ENCODE peak calls at places on chromosomes 16 and 17, in five cellular contexts. S is iPS DF 6.9, C is psoas muscle, L is uterus, R is heart left ventricle. M is an unnamed sample.

GRCh38 chr17:51079049-51079448 is 41.6 kb downstream of the SPAG9 start:
- DNase-seq in S (no peak), C (no peak), L (no peak), R (no peak), M (no peak)

GRCh38 chr17:41860254-41860931 is 4.8 kb downstream of the KLHL11 start:
- DNase-seq in S (no peak), C (no peak), L (no peak), R (no peak), M (no peak)

GRCh38 chr17:78132086-78132676 is 1.6 kb downstream of the TMC8 start:
- DNase-seq in S (no peak), C (no peak), L (no peak), R (peak; percentile 59), M (peak; percentile 62)

GRCh38 chr16:24834459-24835335 is 11.1 kb upstream of the SLC5A11 start:
- DNase-seq in S (no peak), C (no peak), L (no peak), R (no peak), M (peak; percentile 58)

GRCh38 chr16:48206594-48207242 is 37.4 kb upstream of the LONP2 start:
- DNase-seq in S (no peak), C (no peak), L (no peak), R (no peak), M (no peak)

GRCh38 chr17:9522074-9522473 is 53.5 kb downstream of the STX8 start:
- DNase-seq in S (no peak), C (no peak), L (peak; percentile 16), R (no peak), M (peak; percentile 14)

GRCh38 chr17:50533720-50534148 is 1.2 kb downstream of the EPN3 start:
- DNase-seq in S (no peak), C (peak; percentile 56), L (peak; percentile 42), R (peak; percentile 82), M (no peak)

GRCh38 chr16:13439766-13440165 is 480.2 kb upstream of the ERCC4 start:
- DNase-seq in S (no peak), C (no peak), L (no peak), R (no peak), M (no peak)

GRCh38 chr17:44848257-44848795 is 643 bp downstream of the HIGD1B start:
- DNase-seq in S (no peak), C (no peak), L (no peak), R (no peak), M (no peak)

GRCh38 chr16:55830658-55831294 is 2.1 kb downstream of the CES1 start:
- DNase-seq in S (no peak), C (no peak), L (no peak), R (no peak), M (no peak)

GRCh38 chr17:73697872-73698271 is 53.6 kb upstream of the SDK2 start:
- DNase-seq in S (no peak), C (no peak), L (no peak), R (no peak), M (no peak)

GRCh38 chr16:53588081-53588648 is 85.2 kb upstream of the AKTIP start:
- DNase-seq in S (no peak), C (no peak), L (no peak), R (no peak), M (no peak)

GRCh38 chr16:11506816-11507305 is 79.9 kb downstream of the LITAF start:
- DNase-seq in S (no peak), C (no peak), L (no peak), R (no peak), M (no peak)

GRCh38 chr17:41689497-41690299 is 1.0 kb downstream of the EIF1 start:
- DNase-seq in S (no peak), C (no peak), L (peak; percentile 46), R (no peak), M (no peak)

GRCh38 chr17:49576121-49576905 is 642 bp downstream of the NXPH3 start:
- DNase-seq in S (no peak), C (peak; percentile 43), L (peak; percentile 69), R (peak; percentile 78), M (peak; percentile 85)

GRCh38 chr17:32873114-32873513 is 3.8 kb downstream of the MYO1D start:
- DNase-seq in S (no peak), C (no peak), L (no peak), R (no peak), M (no peak)

GRCh38 chr16:49835116-49835880 is 20.6 kb downstream of the ZNF423 start:
- DNase-seq in S (no peak), C (no peak), L (no peak), R (no peak), M (no peak)

GRCh38 chr17:45101883-45102811 is 30.2 kb downstream of the PLCD3 start:
- DNase-seq in S (no peak), C (no peak), L (no peak), R (no peak), M (peak; percentile 45)

GRCh38 chr16:47732806-47733150 is 271.6 kb downstream of the PHKB start:
- DNase-seq in S (no peak), C (no peak), L (no peak), R (no peak), M (no peak)

GRCh38 chr16:11254913-11255736 is 879 bp downstream of the SOCS1 start:
- DNase-seq in S (no peak), C (peak; percentile 37), L (peak; percentile 45), R (peak; percentile 71), M (peak; percentile 64)

GRCh38 chr16:48963306-48963705 is 318.3 kb downstream of the CBLN1 start:
- DNase-seq in S (no peak), C (no peak), L (no peak), R (no peak), M (no peak)

GRCh38 chr17:77741109-77741508 is 217.4 kb upstream of the TNRC6C start:
- DNase-seq in S (no peak), C (no peak), L (no peak), R (no peak), M (no peak)

GRCh38 chr17:71963791-71964190 is 157.0 kb upstream of the SOX9 start:
- DNase-seq in S (no peak), C (no peak), L (no peak), R (no peak), M (no peak)

GRCh38 chr17:59498421-59499307 is 66.7 kb upstream of the DHX40 start:
- DNase-seq in S (no peak), C (no peak), L (no peak), R (no peak), M (no peak)

GRCh38 chr17:66351053-66351452 is 48.6 kb downstream of the PRKCA start:
- DNase-seq in S (no peak), C (peak; percentile 32), L (no peak), R (no peak), M (no peak)

GRCh38 chr16:53848277-53848942 is 144.5 kb downstream of the FTO start:
- DNase-seq in S (no peak), C (no peak), L (no peak), R (no peak), M (no peak)

GRCh38 chr16:23274968-23275367 is 27.1 kb upstream of the SCNN1B start:
- DNase-seq in S (no peak), C (no peak), L (no peak), R (no peak), M (peak; percentile 17)

GRCh38 chr17:1109606-1110523 is 69.9 kb downstream of the ABR start:
- DNase-seq in S (no peak), C (peak; percentile 51), L (no peak), R (peak; percentile 81), M (peak; percentile 90)

GRCh38 chr16:85717393-85718152 is 28.8 kb upstream of the GINS2 start:
- DNase-seq in S (no peak), C (peak; percentile 71), L (peak; percentile 66), R (peak; percentile 78), M (peak; percentile 76)

GRCh38 chr16:19113577-19114358 is at the start of gene ITPRIPL2:
- DNase-seq in S (no peak), C (peak; percentile 93), L (peak; percentile 87), R (peak; percentile 96), M (peak; percentile 79)

GRCh38 chr17:7219812-7220592 is at the start of the genes ACADVL and DLG4:
- DNase-seq in S (peak; percentile 61), C (peak; percentile 97), L (peak; percentile 95), R (peak; percentile 94), M (peak; percentile 80)

GRCh38 chr17:64491995-64492394 is 4.9 kb downstream of the POLG2 start:
- DNase-seq in S (no peak), C (no peak), L (no peak), R (no peak), M (no peak)

GRCh38 chr17:49976163-49976827 is 7.3 kb downstream of the DLX4 start:
- DNase-seq in S (no peak), C (no peak), L (no peak), R (peak; percentile 7), M (peak; percentile 58)

GRCh38 chr17:7932483-7932891 is 481 bp downstream of the CNTROB start:
- DNase-seq in S (no peak), C (peak; percentile 19), L (peak; percentile 46), R (no peak), M (no peak)

GRCh38 chr17:19457830-19458271 is 46.8 kb downstream of the RNF112 start:
- DNase-seq in S (no peak), C (no peak), L (no peak), R (no peak), M (no peak)

GRCh38 chr17:16178836-16179235 is 36.5 kb downstream of the NCOR1 start:
- DNase-seq in S (no peak), C (no peak), L (no peak), R (no peak), M (no peak)
- H3K4me3 ChIP-seq in S (no peak overlapping the region), C (no peak overlapping the region), L (no peak overlapping the region), R (no peak overlapping the region), M (no peak overlapping the region)

DNA sequence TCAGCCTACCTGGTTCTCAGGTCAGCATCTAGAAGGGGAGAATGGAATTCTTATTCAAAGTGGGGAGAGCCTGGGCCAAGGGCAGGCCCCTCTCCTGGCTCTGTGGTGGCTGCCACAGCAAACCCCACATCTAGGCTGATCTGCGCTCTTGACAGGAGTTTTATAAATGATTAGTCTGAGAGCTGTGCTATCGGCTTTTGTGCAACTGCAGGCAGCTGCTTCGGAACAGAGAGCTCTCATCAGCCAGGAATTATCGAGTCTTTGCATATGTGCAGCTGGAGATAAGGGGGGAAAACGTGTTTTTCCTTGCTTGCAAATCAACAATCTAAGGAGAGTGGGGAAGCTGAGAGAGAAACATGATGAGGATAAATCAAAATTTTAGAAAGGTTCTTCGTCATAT is 91.7 kb downstream of the HS3ST3A1 start:
- DNase-seq in S (no peak), C (no peak), L (no peak), R (no peak), M (no peak)
- H3K9me3 ChIP-seq in S (no peaks in the 10 kb centered on the region), C (no peaks in the 10 kb centered on the region), L (no peaks in the 10 kb centered on the region), R (no peaks in the 10 kb centered on the region), M (no peaks in the 10 kb centered on the region)

GRCh38 chr17:79362086-79362995 is 248.5 kb downstream of the RBFOX3 start:
- DNase-seq in S (no peak), C (no peak), L (no peak), R (peak; percentile 58), M (no peak)

GRCh38 chr17:79365361-79365760 is 245.5 kb downstream of the RBFOX3 start:
- DNase-seq in S (no peak), C (no peak), L (no peak), R (peak; percentile 26), M (no peak)

GRCh38 chr17:79362996-79363305 is 247.9 kb downstream of the RBFOX3 start:
- DNase-seq in S (no peak), C (no peak), L (no peak), R (peak; percentile 12), M (no peak)

GRCh38 chr17:79364695-79365094 is 246.2 kb downstream of the RBFOX3 start:
- DNase-seq in S (no peak), C (no peak), L (no peak), R (peak; percentile 19), M (no peak)

GRCh38 chr17:79363552-79364275 is 247.1 kb downstream of the RBFOX3 start:
- DNase-seq in S (no peak), C (no peak), L (no peak), R (peak; percentile 57), M (no peak)
- H3K27me3 ChIP-seq in S (no peaks in the 10 kb centered on the region), C (peaks cover 90% of the 10 kb centered on the region), L (no peaks in the 10 kb centered on the region), R (peaks cover 79% of the 10 kb centered on the region), M (peaks cover 9% of the 10 kb centered on the region)

GRCh38 chr17:56136316-56136715 is 17.0 kb upstream of the ANKFN1 start:
- DNase-seq in S (no peak), C (no peak), L (no peak), R (no peak), M (no peak)
- H3K4me3 ChIP-seq in S (no peak overlapping the region), C (no peak overlapping the region), L (no peak overlapping the region), R (no peak overlapping the region), M (no peak overlapping the region)